ENCODE peak calls at places on chromosomes 3 and 15, in seven cellular contexts. L is memory B cell; P is hypothalamus; J is activated naive CD4-positive, alpha-beta T cell treated with anti-CD3 and anti-CD28 coated beads, Interleukin-2, amount 50 U/mL, for 16 hours; A is tibial artery; W is EL; K is NCI-H2081. N is an unnamed sample.

GRCh38 chr3:11482024-11482423 is 161.7 kb downstream of the VGLL4 start:
- DNase-seq in A (peak), L (no peak), J (no peak), W (no peak), P (peak), K (no peak), N (no peak)

GRCh38 chr3:78154521-78155186 is 1114.8 kb downstream of the ROBO2 start:
- DNase-seq in P (no peak), K (no peak), L (no peak), W (no peak), A (no peak), J (no peak), N (no peak)

GRCh38 chr3:1501396-1501795 is 408.6 kb downstream of the CNTN6 start:
- DNase-seq in P (no peak), A (no peak), L (no peak), W (no peak), K (no peak), J (no peak), N (no peak)

GRCh38 chr15:101288905-101289513 is 6.0 kb downstream of the SNRPA1 start:
- DNase-seq in L (no peak), K (peak), P (no peak), W (peak), J (no peak), A (no peak), N (no peak)

GRCh38 chr15:64697911-64698369 is 77.4 kb downstream of the RBPMS2 start:
- DNase-seq in A (no peak), J (peak), K (no peak), W (peak), P (peak), L (no peak), N (no peak)

GRCh38 chr15:100278596-100279380 is 63.0 kb downstream of the ADAMTS17 start:
- DNase-seq in L (no peak), A (no peak), J (no peak), K (no peak), P (no peak), W (no peak), N (no peak)

GRCh38 chr3:111681705-111682426 is 86.7 kb upstream of the ZBED2 start:
- DNase-seq in P (no peak), W (no peak), K (no peak), J (no peak), L (no peak), A (no peak), N (no peak)

GRCh38 chr15:71575474-71576045 is 234.8 kb upstream of the NR2E3 start:
- DNase-seq in A (no peak), P (no peak), J (no peak), L (no peak), K (no peak), W (peak), N (no peak)

GRCh38 chr3:23055733-23056376 is 147.3 kb upstream of the UBE2E2 start:
- DNase-seq in A (no peak), J (no peak), P (no peak), L (no peak), W (peak), K (no peak), N (no peak)

GRCh38 chr15:60708684-60709083 is 229.7 kb upstream of the ICE2 start:
- DNase-seq in P (no peak), J (no peak), W (no peak), L (no peak), A (no peak), K (no peak), N (no peak)

GRCh38 chr3:59764131-59764530 is 714.3 kb upstream of the CFAP20DC start:
- DNase-seq in W (no peak), P (no peak), J (no peak), L (no peak), K (no peak), A (no peak), N (no peak)

GRCh38 chr3:182683335-182684257 is 109.7 kb upstream of the ATP11B start:
- DNase-seq in A (peak), W (peak), P (peak), L (peak), K (peak), J (peak), N (peak)

GRCh38 chr3:101229681-101230080 is 90.7 kb downstream of the IMPG2 start:
- DNase-seq in J (no peak), K (no peak), W (no peak), A (no peak), L (no peak), P (no peak), N (no peak)

GRCh38 chr3:191566469-191566868 is 105.5 kb downstream of the PYDC2 start:
- DNase-seq in K (no peak), A (no peak), W (peak), L (no peak), J (no peak), P (no peak), N (no peak)

GRCh38 chr15:47135279-47135678 is 582.0 kb upstream of the SEMA6D start:
- DNase-seq in P (no peak), L (no peak), A (no peak), K (peak), J (no peak), W (no peak), N (no peak)

GRCh38 chr3:67593761-67594234 is 60.6 kb downstream of the SUCLG2 start:
- DNase-seq in W (peak), K (no peak), L (no peak), A (no peak), P (no peak), J (no peak), N (no peak)

GRCh38 chr3:99868438-99868723 is 50.7 kb downstream of the CMSS1 start:
- DNase-seq in W (no peak), P (no peak), K (no peak), A (no peak), J (no peak), L (no peak), N (no peak)

GRCh38 chr15:82165948-82166376 is 96.6 kb downstream of the EFL1 start:
- DNase-seq in P (no peak), K (no peak), W (peak), J (no peak), L (no peak), A (no peak), N (no peak)

GRCh38 chr3:5650303-5650702 is 462.8 kb downstream of the EDEM1 start:
- DNase-seq in L (no peak), J (no peak), A (no peak), K (no peak), W (no peak), P (no peak), N (no peak)

GRCh38 chr3:50204804-50205718 is at the start of gene SLC38A3:
- DNase-seq in J (peak), P (peak), K (no peak), W (no peak), A (no peak), L (no peak), N (no peak)

GRCh38 chr3:108985844-108986243 is 32.2 kb upstream of the GUCA1C start:
- DNase-seq in P (no peak), K (no peak), W (no peak), A (no peak), L (no peak), J (no peak), N (no peak)

GRCh38 chr3:169034401-169034800 is 629.1 kb downstream of the MECOM start:
- DNase-seq in P (no peak), W (peak), A (no peak), L (no peak), J (no peak), K (no peak), N (no peak)

GRCh38 chr15:40072216-40072990 is 33.4 kb upstream of the SRP14 start:
- DNase-seq in W (no peak), J (no peak), K (no peak), L (no peak), P (no peak), A (no peak), N (no peak)

GRCh38 chr15:99430881-99431401 is 134.8 kb upstream of the MEF2A start:
- DNase-seq in J (peak), P (no peak), A (peak), L (no peak), K (no peak), W (no peak), N (no peak)

GRCh38 chr15:85745525-85745924 is 49.2 kb downstream of the KLHL25 start:
- DNase-seq in A (no peak), J (no peak), K (no peak), L (no peak), W (no peak), P (no peak), N (no peak)

GRCh38 chr3:194265996-194266657 is 85.0 kb downstream of the CPN2 start:
- DNase-seq in W (no peak), K (no peak), P (no peak), J (no peak), A (peak), L (no peak), N (no peak)